ENCODE peak calls at places on chromosomes 13 and 19, in nine cellular contexts. V is type B pancreatic cell, H is tibial nerve, F is cardiac muscle cell, Z is fibroblast of lung, O is Peyer's patch, J is activated B cell treated with CpG ODN at 0.5 μM for 24 hours, K is AG04450, R is brain microvascular endothelial cell. E is an unnamed sample.

GRCh38 chr19:43610493-43610892 is 1.4 kb upstream of the SRRM5 start:
- DNase-seq in V (no peak), H (no peak), F (no peak), Z (no peak), O (no peak), J (no peak), K (no peak), R (peak), E (no peak)

GRCh38 chr19:40542197-40542859 is 34.3 kb upstream of the SHKBP1 start:
- DNase-seq in V (no peak), H (no peak), F (no peak), Z (peak), O (peak), J (no peak), K (peak), R (no peak), E (no peak)

GRCh38 chr19:58218899-58219298 is 9.8 kb upstream of the ZNF544 start:
- DNase-seq in V (no peak), H (no peak), F (peak), Z (peak), O (no peak), J (no peak), K (no peak), R (no peak), E (no peak)

GRCh38 chr13:39047560-39047959 is 9.3 kb downstream of the NHLRC3 start:
- DNase-seq in V (no peak), H (no peak), F (no peak), Z (no peak), O (no peak), J (no peak), K (no peak), R (no peak), E (no peak)

GRCh38 chr19:31266196-31266595 is 83.0 kb downstream of the TSHZ3 start:
- DNase-seq in V (no peak), H (no peak), F (no peak), Z (no peak), O (no peak), J (no peak), K (no peak), R (no peak), E (no peak)

GRCh38 chr19:48724796-48725753 is 5.5 kb upstream of the MAMSTR start:
- DNase-seq in V (no peak), H (peak), F (peak), Z (peak), O (no peak), J (no peak), K (peak), R (peak), E (peak)

GRCh38 chr19:5627395-5627904 is 4.6 kb downstream of the SAFB start:
- DNase-seq in V (no peak), H (peak), F (no peak), Z (peak), O (no peak), J (peak), K (no peak), R (peak), E (peak)

GRCh38 chr13:44746690-44747089 is 170.6 kb upstream of the TSC22D1 start:
- DNase-seq in V (no peak), H (no peak), F (no peak), Z (no peak), O (no peak), J (no peak), K (no peak), R (no peak), E (no peak)

GRCh38 chr13:19264711-19265110 is 83.1 kb upstream of the TUBA3C start:
- DNase-seq in V (no peak), H (no peak), F (no peak), Z (no peak), O (no peak), J (no peak), K (no peak), R (no peak), E (no peak)

GRCh38 chr19:4849019-4849418 is 17.5 kb upstream of the TICAM1 start:
- DNase-seq in V (no peak), H (no peak), F (no peak), Z (no peak), O (no peak), J (no peak), K (no peak), R (no peak), E (no peak)

GRCh38 chr13:49641810-49642291 is 13.5 kb downstream of the ARL11 start:
- DNase-seq in V (no peak), H (peak), F (no peak), Z (peak), O (no peak), J (no peak), K (peak), R (peak), E (no peak)

GRCh38 chr13:108895220-108895704 is 265.9 kb downstream of the MYO16 start:
- DNase-seq in V (no peak), H (peak), F (peak), Z (peak), O (no peak), J (no peak), K (no peak), R (peak), E (peak)

GRCh38 chr19:46413262-46414031 is at the start of gene CCDC8:
- DNase-seq in V (peak), H (peak), F (peak), Z (peak), O (no peak), J (no peak), K (peak), R (peak), E (no peak)

GRCh38 chr13:97205465-97205864 is 16.7 kb upstream of the MBNL2 start:
- DNase-seq in V (no peak), H (no peak), F (no peak), Z (no peak), O (no peak), J (no peak), K (no peak), R (no peak), E (no peak)

GRCh38 chr19:56942749-56943148 is 102.2 kb upstream of the PEG3 start:
- DNase-seq in V (peak), H (no peak), F (peak), Z (no peak), O (no peak), J (no peak), K (no peak), R (no peak), E (peak)

GRCh38 chr13:101474419-101474957 is 22.0 kb downstream of the ITGBL1 start:
- DNase-seq in V (no peak), H (peak), F (peak), Z (peak), O (no peak), J (no peak), K (peak), R (peak), E (no peak)

GRCh38 chr19:33435706-33436359 is 62.3 kb downstream of the CEBPG start:
- DNase-seq in V (no peak), H (no peak), F (no peak), Z (no peak), O (no peak), J (no peak), K (no peak), R (no peak), E (no peak)

GRCh38 chr19:39398297-39398864 is 7.2 kb downstream of the MED29 start:
- DNase-seq in V (no peak), H (peak), F (no peak), Z (peak), O (peak), J (peak), K (no peak), R (peak), E (no peak)

GRCh38 chr13:100014621-100015020 is 33.0 kb downstream of the ZIC2 start:
- DNase-seq in V (no peak), H (no peak), F (no peak), Z (no peak), O (no peak), J (no peak), K (no peak), R (no peak), E (no peak)

GRCh38 chr13:77429320-77430142 is 102.6 kb upstream of the MYCBP2 start:
- DNase-seq in V (no peak), H (no peak), F (no peak), Z (no peak), O (no peak), J (peak), K (no peak), R (peak), E (peak)

GRCh38 chr19:35843676-35844481 is 8.4 kb downstream of the NPHS1 start:
- DNase-seq in V (no peak), H (no peak), F (peak), Z (no peak), O (no peak), J (no peak), K (no peak), R (no peak), E (no peak)

GRCh38 chr19:48540110-48540509 is 11.9 kb upstream of the SULT2B1 start:
- DNase-seq in V (no peak), H (no peak), F (peak), Z (no peak), O (no peak), J (no peak), K (no peak), R (no peak), E (no peak)

GRCh38 chr13:73492811-73493210 is 434.0 kb downstream of the KLF5 start:
- DNase-seq in V (no peak), H (no peak), F (no peak), Z (peak), O (no peak), J (no peak), K (no peak), R (no peak), E (no peak)

GRCh38 chr13:74110053-74110452 is 24.2 kb downstream of the KLF12 start:
- DNase-seq in V (no peak), H (no peak), F (no peak), Z (no peak), O (no peak), J (no peak), K (no peak), R (no peak), E (no peak)

GRCh38 chr19:11554160-11554559 is 4.9 kb downstream of the ELOF1 start:
- DNase-seq in V (no peak), H (no peak), F (no peak), Z (no peak), O (no peak), J (no peak), K (no peak), R (no peak), E (no peak)

GRCh38 chr19:11556634-11557420 is 2.2 kb downstream of the ELOF1 start:
- DNase-seq in V (no peak), H (no peak), F (no peak), Z (no peak), O (no peak), J (no peak), K (no peak), R (no peak), E (no peak)

GRCh38 chr19:11551603-11552235 is 7.3 kb downstream of the ELOF1 start:
- DNase-seq in V (no peak), H (no peak), F (peak), Z (no peak), O (no peak), J (no peak), K (no peak), R (no peak), E (no peak)

GRCh38 chr19:11552666-11553372 is 6.2 kb downstream of the ELOF1 start:
- DNase-seq in V (no peak), H (no peak), F (no peak), Z (no peak), O (no peak), J (no peak), K (no peak), R (no peak), E (no peak)

DNA sequence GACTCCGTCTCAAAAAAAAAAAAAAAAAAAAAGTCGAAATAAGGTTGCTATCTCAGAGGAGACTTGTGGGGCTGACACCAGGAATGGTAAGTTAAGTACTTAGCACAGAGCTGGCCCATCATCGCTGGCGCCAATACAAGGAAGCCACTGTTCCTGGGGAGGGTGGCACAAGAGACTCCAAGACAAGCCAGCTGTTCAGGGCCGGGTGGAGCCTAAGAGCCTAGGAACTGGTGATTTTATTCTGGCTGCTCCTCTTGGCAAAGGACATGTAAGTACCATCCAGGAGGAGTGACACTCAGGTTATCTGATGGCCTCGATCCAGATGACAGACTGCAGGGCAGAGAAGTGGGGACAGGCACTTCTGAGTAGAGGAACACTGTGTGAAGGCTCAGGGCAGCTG is 3.8 kb downstream of the ELOF1 start:
- DNase-seq in V (no peak), H (no peak), F (no peak), Z (no peak), O (no peak), J (no peak), K (no peak), R (no peak), E (no peak)
- TF ChIP-seq CTCF in V (no peak), H (no peak), F (no peak), Z (no peak), O (no peak), J (no peak), K (no peak), R (no peak), E (no peak)

GRCh38 chr13:29081036-29081435 is 260.9 kb downstream of the MTUS2 start:
- DNase-seq in V (no peak), H (no peak), F (no peak), Z (no peak), O (no peak), J (no peak), K (no peak), R (no peak), E (peak)
- TF ChIP-seq CTCF in V (no peak), H (no peak), F (no peak), Z (no peak), O (no peak), J (no peak), K (no peak), R (no peak), E (peak)

DNA sequence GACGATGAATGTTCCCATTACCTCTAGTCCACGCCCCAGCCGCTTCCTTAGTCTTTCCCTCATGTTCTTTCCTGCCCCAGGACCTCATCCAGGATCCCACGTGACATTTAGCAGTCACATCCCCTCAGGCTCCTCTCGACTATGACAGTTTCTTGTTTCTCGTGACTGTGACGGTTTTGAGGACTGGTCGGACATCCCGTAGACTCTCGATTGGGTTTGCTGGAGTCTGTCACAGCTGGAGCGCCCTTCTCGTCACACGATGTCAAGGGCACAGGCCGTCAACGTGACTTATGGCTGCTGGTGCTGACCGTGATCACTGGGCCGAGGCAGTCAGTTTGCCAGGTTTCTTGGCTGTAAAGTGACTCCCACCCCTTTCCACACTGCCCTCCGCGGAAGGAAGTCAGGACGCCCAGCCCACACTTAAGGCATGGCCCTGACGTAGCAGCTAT is 22.8 kb downstream of the ELAVL1 start:
- DNase-seq in V (no peak), H (no peak), F (no peak), Z (no peak), O (no peak), J (no peak), K (no peak), R (no peak), E (no peak)
- TF ChIP-seq CTCF in V (no peak), H (no peak), F (no peak), Z (no peak), O (no peak), J (no peak), K (no peak), R (no peak), E (no peak)

DNA sequence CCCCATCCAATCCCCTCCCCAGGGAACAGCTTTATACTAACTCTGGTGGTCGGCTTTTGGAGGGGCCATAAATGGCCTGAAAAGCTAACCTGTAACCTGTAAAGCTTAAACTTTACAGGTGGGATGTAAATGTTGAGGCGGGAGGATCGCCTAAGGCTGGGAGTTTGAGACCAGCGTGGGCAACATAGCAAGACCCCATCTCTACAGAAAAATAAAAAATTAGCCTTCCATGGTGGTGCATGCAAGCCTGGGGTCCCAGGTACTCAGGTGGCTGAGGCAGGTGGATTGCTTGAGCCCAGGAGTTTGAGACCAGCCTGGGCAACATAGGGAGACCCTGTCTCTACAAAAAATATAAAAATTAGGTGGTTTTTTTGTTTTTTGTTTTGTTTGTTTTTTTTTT is 18.5 kb downstream of the CARM1 start:
- DNase-seq in V (no peak), H (no peak), F (no peak), Z (no peak), O (no peak), J (no peak), K (no peak), R (no peak), E (no peak)
- TF ChIP-seq CTCF in V (no peak), H (no peak), F (no peak), Z (no peak), O (no peak), J (no peak), K (no peak), R (no peak), E (no peak)